ENCODE peak calls at places on chromosome 2, in nine cellular contexts. S is iris pigment epithelial cell; E is cardiac muscle cell; H is kidney tubule cell; I is fibroblast of the aortic adventitia; A is stimulated activated naive B cell treated with anti-CD40 and anti-IgM and Interleukin-4, amounts not matched to agents 10 μg/mL and 1 μg/mL and 100 μg/mL, for 72 hours; L is activated naive CD4-positive, alpha-beta T cell treated with Interleukin-2 at 50 U/mL for 16 hours; Z is upper lobe of right lung; V is GM04504. B is an unnamed sample.

GRCh38 chr2:38075436-38076249 is at the start of gene CYP1B1:
- DNase-seq in S (peak), E (no peak), H (no peak), I (no peak), A (peak), L (no peak), Z (peak), V (no peak), B (peak)

GRCh38 chr2:151363709-151364108 is 6.3 kb downstream of the TNFAIP6 start:
- DNase-seq in S (peak), E (peak), H (peak), I (peak), A (peak), L (no peak), Z (no peak), V (no peak), B (no peak)

GRCh38 chr2:71154798-71155197 is 24.4 kb downstream of the MPHOSPH10 start:
- DNase-seq in S (peak), E (no peak), H (no peak), I (no peak), A (no peak), L (peak), Z (no peak), V (no peak), B (no peak)

GRCh38 chr2:241620419-241620769 is 16.6 kb downstream of the THAP4 start:
- DNase-seq in S (peak), E (peak), H (peak), I (no peak), A (no peak), L (peak), Z (no peak), V (no peak), B (no peak)

GRCh38 chr2:151560289-151560688 is 150.6 kb downstream of the RIF1 start:
- DNase-seq in S (peak), E (peak), H (peak), I (peak), A (no peak), L (no peak), Z (no peak), V (peak), B (no peak)

GRCh38 chr2:207487650-207488315 is 42.0 kb upstream of the CREB1 start:
- DNase-seq in S (peak), E (peak), H (peak), I (peak), A (no peak), L (no peak), Z (no peak), V (peak), B (peak)

GRCh38 chr2:144774786-144775185 is 254.9 kb upstream of the ZEB2 start:
- DNase-seq in S (no peak), E (no peak), H (no peak), I (no peak), A (no peak), L (no peak), Z (no peak), V (no peak), B (no peak)

GRCh38 chr2:26414291-26414690 is 12.6 kb downstream of the DRC1 start:
- DNase-seq in S (peak), E (no peak), H (no peak), I (no peak), A (no peak), L (no peak), Z (no peak), V (no peak), B (no peak)

GRCh38 chr2:156476021-156476420 is 39.8 kb downstream of the GPD2 start:
- DNase-seq in S (no peak), E (no peak), H (no peak), I (peak), A (no peak), L (no peak), Z (no peak), V (no peak), B (no peak)

GRCh38 chr2:119694994-119695521 is 16.1 kb downstream of the TMEM177 start:
- DNase-seq in S (peak), E (peak), H (peak), I (peak), A (no peak), L (no peak), Z (no peak), V (peak), B (no peak)

GRCh38 chr2:133503323-133503722 is 64.9 kb downstream of the NCKAP5 start:
- DNase-seq in S (no peak), E (no peak), H (no peak), I (no peak), A (no peak), L (no peak), Z (no peak), V (no peak), B (no peak)

GRCh38 chr2:211881449-211881848 is 657.2 kb downstream of the ERBB4 start:
- DNase-seq in S (no peak), E (no peak), H (no peak), I (no peak), A (no peak), L (no peak), Z (no peak), V (no peak), B (no peak)

GRCh38 chr2:67878743-67879142 is 184.1 kb downstream of the C1D start:
- DNase-seq in S (no peak), E (no peak), H (no peak), I (no peak), A (no peak), L (no peak), Z (no peak), V (no peak), B (no peak)

GRCh38 chr2:121561617-121562268 is 31.1 kb downstream of the RNU4ATAC start:
- DNase-seq in S (peak), E (peak), H (no peak), I (peak), A (no peak), L (no peak), Z (no peak), V (peak), B (peak)

GRCh38 chr2:224412064-224412921 is 10.4 kb upstream of the FAM124B start:
- DNase-seq in S (peak), E (peak), H (peak), I (peak), A (no peak), L (no peak), Z (no peak), V (peak), B (no peak)

GRCh38 chr2:213016984-213017351 is 134.4 kb downstream of the IKZF2 start:
- DNase-seq in S (peak), E (peak), H (no peak), I (peak), A (no peak), L (no peak), Z (no peak), V (no peak), B (no peak)

GRCh38 chr2:20561703-20562454 is 89.0 kb downstream of the HS1BP3 start:
- DNase-seq in S (peak), E (peak), H (peak), I (peak), A (no peak), L (no peak), Z (peak), V (peak), B (peak)

GRCh38 chr2:111704246-111704645 is 179.7 kb downstream of the ANAPC1 start:
- DNase-seq in S (peak), E (peak), H (peak), I (peak), A (no peak), L (no peak), Z (no peak), V (no peak), B (peak)

GRCh38 chr2:64650722-64651338 is 2.9 kb downstream of the SERTAD2 start:
- DNase-seq in S (no peak), E (no peak), H (no peak), I (no peak), A (no peak), L (no peak), Z (no peak), V (no peak), B (no peak)

GRCh38 chr2:239442192-239442591 is 41.4 kb upstream of the HDAC4 start:
- DNase-seq in S (no peak), E (no peak), H (no peak), I (no peak), A (no peak), L (no peak), Z (no peak), V (no peak), B (no peak)

GRCh38 chr2:212995920-212996319 is 155.5 kb downstream of the IKZF2 start:
- DNase-seq in S (peak), E (peak), H (no peak), I (peak), A (no peak), L (no peak), Z (no peak), V (no peak), B (no peak)

GRCh38 chr2:191478754-191479679 is 198.9 kb upstream of the NABP1 start:
- DNase-seq in S (peak), E (peak), H (no peak), I (peak), A (no peak), L (no peak), Z (no peak), V (peak), B (no peak)

GRCh38 chr2:240482141-240482540 is 46.7 kb downstream of the GPC1 start:
- DNase-seq in S (no peak), E (no peak), H (no peak), I (no peak), A (no peak), L (no peak), Z (peak), V (no peak), B (no peak)

GRCh38 chr2:15170068-15170775 is 390.9 kb downstream of the NBAS start:
- DNase-seq in S (no peak), E (peak), H (no peak), I (peak), A (no peak), L (no peak), Z (no peak), V (no peak), B (peak)

GRCh38 chr2:237030382-237030781 is 55.3 kb upstream of the COPS8 start:
- DNase-seq in S (no peak), E (no peak), H (no peak), I (no peak), A (no peak), L (no peak), Z (no peak), V (no peak), B (no peak)

GRCh38 chr2:154402138-154402714 is 296.3 kb upstream of the KCNJ3 start:
- DNase-seq in S (peak), E (peak), H (peak), I (peak), A (no peak), L (no peak), Z (no peak), V (no peak), B (no peak)

GRCh38 chr2:227788556-227788955 is 25.1 kb upstream of the CCL20 start:
- DNase-seq in S (peak), E (peak), H (peak), I (peak), A (no peak), L (no peak), Z (no peak), V (no peak), B (no peak)

GRCh38 chr2:38190542-38191218 is 114.7 kb upstream of the CYP1B1 start:
- DNase-seq in S (peak), E (peak), H (no peak), I (peak), A (no peak), L (no peak), Z (no peak), V (peak), B (no peak)

GRCh38 chr2:198414976-198415375 is 610.6 kb downstream of the PLCL1 start:
- DNase-seq in S (no peak), E (no peak), H (no peak), I (no peak), A (no peak), L (no peak), Z (no peak), V (no peak), B (no peak)

GRCh38 chr2:78115291-78115690 is 593.1 kb upstream of the LRRTM4 start:
- DNase-seq in S (no peak), E (no peak), H (no peak), I (no peak), A (no peak), L (no peak), Z (no peak), V (no peak), B (no peak)

GRCh38 chr2:181356526-181356925 is 100.7 kb upstream of the ITGA4 start:
- DNase-seq in S (peak), E (no peak), H (no peak), I (peak), A (no peak), L (no peak), Z (no peak), V (no peak), B (no peak)

B was measured in HS-27A.